ENCODE peak calls at places on chromosomes 11 and 22, in seven cellular contexts. S is KBM-7; B is activated CD4-positive, CD25-positive, alpha-beta regulatory T cell treated with anti-CD3 and anti-CD28 coated beads, Interleukin-2, amount 50 U/mL, for 72 hours; L is activated naive CD8-positive, alpha-beta T cell treated with anti-CD3 and anti-CD28 coated beads, Interleukin-2, amount 50 U/mL, for 24 hours; G is GM10248; J is T-helper 9 cell; Q is SHP77 treated with DMSO at 0.1 percent for 48 hours. T is an unnamed sample.

GRCh38 chr11:31442086-31442485 is 67.3 kb downstream of the IMMP1L start:
- DNase-seq in B (no peak), L (no peak), G (no peak), S (no peak), Q (peak; percentile 48), J (no peak), T (no peak)

GRCh38 chr11:1116666-1117390 is 40.9 kb upstream of the MUC5AC start:
- DNase-seq in Q (no peak), S (no peak), J (no peak), G (no peak), B (peak; percentile 23), L (no peak), T (no peak)

GRCh38 chr22:44360686-44361381 is 48.1 kb upstream of the SHISAL1 start:
- DNase-seq in G (no peak), L (no peak), B (no peak), J (no peak), Q (no peak), S (no peak), T (no peak)

GRCh38 chr11:102940714-102941588 is 14.6 kb downstream of the MMP13 start:
- DNase-seq in S (peak; percentile 75), B (no peak), L (peak; percentile 23), Q (peak; percentile 26), J (no peak), G (peak; percentile 65), T (peak; percentile 54)

GRCh38 chr11:60989108-60989650 is 17.7 kb downstream of the CD6 start:
- DNase-seq in B (no peak), J (no peak), G (no peak), L (no peak), S (no peak), Q (no peak), T (no peak)

GRCh38 chr11:78909386-78909785 is 334.7 kb upstream of the NARS2 start:
- DNase-seq in L (no peak), B (no peak), S (no peak), G (no peak), J (no peak), Q (no peak), T (no peak)

GRCh38 chr11:35160902-35161585 is 22.1 kb downstream of the CD44 start:
- DNase-seq in S (no peak), B (no peak), Q (no peak), L (no peak), J (no peak), G (no peak), T (no peak)

GRCh38 chr22:44979154-44979553 is 30.7 kb downstream of the PHF21B start:
- DNase-seq in J (no peak), S (no peak), G (no peak), B (no peak), L (no peak), Q (no peak), T (no peak)

GRCh38 chr11:65471410-65471762 is 27.5 kb upstream of the MALAT1 start:
- DNase-seq in L (peak; percentile 52), J (no peak), Q (peak; percentile 43), B (no peak), S (peak; percentile 79), G (peak; percentile 45), T (no peak)

GRCh38 chr11:5719703-5720495 is 16.3 kb upstream of the OR56B1 start:
- DNase-seq in L (no peak), S (no peak), G (no peak), Q (no peak), J (no peak), B (no peak), T (no peak)

GRCh38 chr11:47723041-47723440 is 7.9 kb upstream of the AGBL2 start:
- DNase-seq in S (no peak), B (no peak), J (no peak), Q (no peak), L (no peak), G (no peak), T (no peak)

GRCh38 chr11:60957188-60957587 is 5.2 kb upstream of the SLC15A3 start:
- DNase-seq in Q (no peak), L (no peak), G (no peak), J (no peak), B (no peak), S (no peak), T (no peak)

GRCh38 chr11:61834278-61835004 is 6.3 kb downstream of the FADS2 start:
- DNase-seq in G (peak; percentile 89), J (peak; percentile 44), S (peak; percentile 98), Q (no peak), B (peak; percentile 39), L (peak; percentile 61), T (no peak)

GRCh38 chr22:46084376-46084775 is 66.0 kb upstream of the PPARA start:
- DNase-seq in L (no peak), B (no peak), G (no peak), S (no peak), J (no peak), Q (no peak), T (no peak)

GRCh38 chr22:43226368-43226979 is 39.5 kb upstream of the TTLL12 start:
- DNase-seq in S (no peak), B (no peak), L (no peak), J (no peak), Q (no peak), G (no peak), T (no peak)

GRCh38 chr11:85779956-85780640 is 30.8 kb downstream of the SYTL2 start:
- DNase-seq in J (no peak), B (no peak), Q (no peak), S (no peak), G (no peak), L (no peak), T (no peak)

GRCh38 chr22:19869497-19870152 is 15.0 kb upstream of the GNB1L start:
- DNase-seq in J (no peak), G (no peak), Q (no peak), L (no peak), B (no peak), S (no peak), T (no peak)

GRCh38 chr22:39532215-39533071 is at the start of gene RPS19BP1:
- DNase-seq in S (peak; percentile 100), J (peak; percentile 98), B (peak; percentile 98), G (peak; percentile 96), L (peak; percentile 99), Q (peak; percentile 99), T (peak; percentile 99)

GRCh38 chr11:117870176-117870952 is 6.1 kb downstream of the FXYD6 start:
- DNase-seq in G (no peak), S (no peak), L (no peak), J (no peak), Q (no peak), B (no peak), T (no peak)

GRCh38 chr22:49095366-49095765 is 732.3 kb downstream of the BRD1 start:
- DNase-seq in B (no peak), Q (no peak), G (no peak), L (no peak), J (no peak), S (no peak), T (no peak)

GRCh38 chr22:29251265-29251664 is 16.5 kb downstream of the RHBDD3 start:
- DNase-seq in S (no peak), Q (no peak), G (no peak), J (no peak), L (no peak), B (no peak), T (no peak)

GRCh38 chr11:43919852-43920597 is 22.4 kb upstream of the C11orf96 start:
- DNase-seq in S (no peak), Q (no peak), L (no peak), G (no peak), B (no peak), J (no peak), T (no peak)

GRCh38 chr11:69393865-69394233 is 87.6 kb upstream of the LINC01488 start:
- DNase-seq in S (no peak), B (no peak), Q (no peak), J (no peak), G (no peak), L (no peak), T (no peak)

GRCh38 chr11:34165786-34166557 is 60.5 kb downstream of the NAT10 start:
- DNase-seq in G (no peak), B (no peak), J (no peak), Q (no peak), L (no peak), S (no peak), T (no peak)